ENCODE peak calls at places on chromosomes 7 and 10, in six cellular contexts. V is OCI-LY7, G is fibroblast of lung, U is PC-3, B is GM23248, P is keratinocyte. S is an unnamed sample. For H3K9me3, H4K20me1 and H3K4me1, the result is how much of the 10 kb centered on the place peaks cover.

GRCh38 chr7:20359397-20359963 is 28.8 kb downstream of the ITGB8 start:
- DNase-seq in V (no peak), G (peak), U (no peak), B (peak), P (no peak), S (no peak)

GRCh38 chr10:74103560-74104248 is 46.9 kb downstream of the AP3M1 start:
- DNase-seq in V (peak), G (peak), U (peak), B (peak), P (no peak), S (peak)

GRCh38 chr7:151796871-151797270 is 80.0 kb downstream of the PRKAG2 start:
- DNase-seq in V (no peak), G (no peak), U (no peak), B (peak), P (no peak), S (no peak)

GRCh38 chr10:12412671-12413368 is 63.5 kb downstream of the CAMK1D start:
- DNase-seq in V (no peak), G (no peak), U (no peak), B (no peak), P (no peak), S (no peak)

GRCh38 chr7:108347616-108348015 is 108.6 kb downstream of the NRCAM start:
- DNase-seq in V (no peak), G (peak), U (peak), B (peak), P (no peak), S (no peak)

GRCh38 chr7:16066805-16067459 is 354.4 kb downstream of the CRPPA start:
- DNase-seq in V (no peak), G (peak), U (no peak), B (peak), P (no peak), S (no peak)

GRCh38 chr10:11087372-11087771 is 69.7 kb downstream of the CELF2 start:
- DNase-seq in V (no peak), G (no peak), U (no peak), B (no peak), P (no peak), S (no peak)

GRCh38 chr10:13993169-13993568 is 337.6 kb downstream of the FRMD4A start:
- DNase-seq in V (no peak), G (peak), U (no peak), B (peak), P (no peak), S (no peak)

GRCh38 chr10:48456808-48457761 is 147.8 kb downstream of the ARHGAP22 start:
- DNase-seq in V (no peak), G (no peak), U (no peak), B (no peak), P (no peak), S (no peak)

GRCh38 chr10:119477444-119477843 is 65.1 kb downstream of the RGS10 start:
- DNase-seq in V (peak), G (no peak), U (no peak), B (no peak), P (no peak), S (peak)

GRCh38 chr7:128188396-128189230 is 52.5 kb upstream of the LEP start:
- DNase-seq in V (no peak), G (no peak), U (no peak), B (no peak), P (no peak), S (no peak)

GRCh38 chr7:13986208-13986607 is 3.3 kb downstream of the ETV1 start:
- DNase-seq in V (no peak), G (no peak), U (no peak), B (no peak), P (no peak), S (no peak)

GRCh38 chr10:73934074-73934473 is 23.1 kb downstream of the PLAU start:
- DNase-seq in V (no peak), G (no peak), U (no peak), B (no peak), P (no peak), S (no peak)

DNA sequence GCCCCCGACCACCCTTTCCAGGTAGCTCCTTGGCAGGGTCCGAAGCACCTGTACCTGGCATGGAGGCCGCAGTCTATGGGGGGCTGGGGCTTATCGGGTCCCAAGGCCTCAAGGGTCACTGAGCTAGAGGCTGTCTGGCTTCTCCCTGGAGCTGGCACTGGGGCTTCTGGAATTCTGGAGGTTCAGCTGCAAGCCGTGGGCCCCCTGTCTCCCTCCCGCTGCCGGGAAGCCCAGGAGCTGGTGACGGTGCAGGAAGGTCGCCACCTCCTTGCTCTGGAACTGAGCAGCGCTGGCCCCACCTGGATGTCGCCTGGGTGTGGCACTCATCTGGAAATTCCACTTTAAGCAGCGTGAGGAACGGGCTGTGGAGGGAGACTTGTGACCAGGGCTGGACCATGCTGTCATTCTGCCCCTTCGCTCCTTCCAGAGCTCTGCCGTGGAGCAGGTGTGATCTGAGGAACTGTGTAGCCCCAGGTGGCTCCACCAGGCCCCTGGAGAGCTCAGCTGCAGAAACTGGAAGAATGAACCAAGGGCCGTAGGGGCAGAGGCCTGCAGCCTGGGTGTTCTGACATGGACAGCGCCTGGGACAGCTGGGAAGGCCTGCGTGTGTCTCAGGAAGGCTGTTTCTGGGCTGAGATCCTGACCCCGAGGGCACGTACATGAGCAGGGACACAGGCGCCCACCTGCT is 129.7 kb upstream of the PPP2R2D start:
- DNase-seq in V (no peak), G (no peak), U (no peak), B (no peak), P (no peak), S (no peak)
- H3K9me3 ChIP-seq in V (under half), G (under half), U (under half), B (under half), P (under half), S (under half)

DNA sequence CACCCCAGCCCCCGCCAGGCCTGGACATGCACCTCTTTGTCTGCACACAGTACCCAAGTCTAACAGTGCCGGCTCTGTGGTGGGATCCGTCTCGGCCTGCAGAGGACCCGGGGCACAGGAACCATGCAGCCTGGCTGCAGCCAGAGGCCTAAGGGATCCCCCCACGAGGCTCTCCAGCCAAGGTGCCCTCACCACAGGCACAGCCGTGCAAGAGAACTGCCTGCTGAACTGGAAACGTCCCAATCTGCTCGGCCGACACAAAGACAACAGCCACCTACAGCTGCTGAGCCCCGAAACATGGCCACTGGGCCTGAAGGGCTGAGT is 75.2 kb downstream of the DIP2C start:
- DNase-seq in V (no peak), G (no peak), U (no peak), B (no peak), P (no peak), S (no peak)
- H4K20me1 ChIP-seq in V (under half), G (under half), U (under half), B (under half), P (under half), S (under half)

GRCh38 chr10:91798736-91799579 is 732 bp downstream of the TNKS2 start:
- DNase-seq in V (peak), G (peak), U (peak), B (peak), P (no peak), S (peak)
- H3K4me1 ChIP-seq in V (under half), G (under half), U (under half), B (under half), P (under half), S (under half)

GRCh38 chr7:157663061-157663863 is 326.5 kb downstream of the DNAJB6 start:
- DNase-seq in V (no peak), G (peak), U (no peak), B (no peak), P (no peak), S (no peak)

GRCh38 chr7:157660971-157661610 is 324.3 kb downstream of the DNAJB6 start:
- DNase-seq in V (no peak), G (no peak), U (no peak), B (no peak), P (no peak), S (no peak)

GRCh38 chr7:157664034-157664433 is 327.2 kb downstream of the DNAJB6 start:
- DNase-seq in V (no peak), G (no peak), U (no peak), B (no peak), P (no peak), S (no peak)

GRCh38 chr7:157661611-157661975 is 324.8 kb downstream of the DNAJB6 start:
- DNase-seq in V (no peak), G (no peak), U (no peak), B (no peak), P (no peak), S (no peak)

GRCh38 chr7:157662110-157662791 is 325.4 kb downstream of the DNAJB6 start:
- DNase-seq in V (no peak), G (no peak), U (no peak), B (no peak), P (no peak), S (no peak)
- H3K9me3 ChIP-seq in V (under half), G (under half), U (under half), B (under half), P (under half), S (under half)

S was measured in Karpas-422.